ENCODE peak calls at places on chromosomes 6 and 20, in ten cellular contexts. B, L, I, Y, F, R, Z, K, O and G are unnamed samples.

GRCh38 chr20:35106827-35107380 is 14.3 kb upstream of the TRPC4AP start:
- DNase-seq in F (no peak), Y (no peak), I (no peak), R (no peak), B (no peak), L (no peak), Z (no peak), K (no peak), O (no peak), G (no peak)

GRCh38 chr6:100730581-100730980 is 150.5 kb downstream of the ASCC3 start:
- DNase-seq in K (no peak), O (no peak), R (no peak), B (no peak), F (no peak), L (no peak), Z (peak; percentile 23), I (no peak), Y (no peak), G (no peak)

GRCh38 chr6:6105472-6106036 is 98.8 kb upstream of the NRN1 start:
- DNase-seq in L (no peak), Z (peak; percentile 60), R (no peak), Y (no peak), O (no peak), B (no peak), F (no peak), I (no peak), K (peak; percentile 4), G (no peak)

GRCh38 chr6:18795726-18796125 is 408.6 kb downstream of the RNF144B start:
- DNase-seq in K (no peak), F (no peak), Y (no peak), Z (no peak), L (no peak), I (no peak), R (no peak), B (no peak), O (no peak), G (no peak)

GRCh38 chr6:33995046-33995872 is 150.6 kb downstream of the GRM4 start:
- DNase-seq in O (no peak), L (no peak), Z (no peak), B (no peak), R (peak; percentile 87), F (no peak), I (no peak), Y (no peak), K (no peak), G (no peak)

GRCh38 chr20:23195635-23196034 is 109.5 kb upstream of the CD93 start:
- DNase-seq in O (no peak), Y (no peak), L (peak; percentile 13), R (no peak), I (no peak), F (no peak), K (no peak), B (no peak), Z (no peak), G (no peak)

GRCh38 chr6:97322811-97323210 is 39.8 kb upstream of the MMS22L start:
- DNase-seq in K (no peak), F (no peak), I (peak; percentile 40), Z (no peak), Y (no peak), R (no peak), B (no peak), L (no peak), O (no peak), G (no peak)

GRCh38 chr20:64146936-64147451 is 17.3 kb upstream of the MYT1 start:
- DNase-seq in R (no peak), I (no peak), Y (no peak), B (no peak), O (no peak), F (no peak), K (no peak), Z (no peak), L (no peak), G (no peak)

GRCh38 chr6:170091000-170091638 is 199.8 kb downstream of the DLL1 start:
- DNase-seq in R (no peak), Z (no peak), F (no peak), O (no peak), I (no peak), B (no peak), L (no peak), K (no peak), Y (peak; percentile 5), G (no peak)

GRCh38 chr6:119497988-119498727 is 148.6 kb upstream of the MAN1A1 start:
- DNase-seq in O (no peak), L (no peak), Z (no peak), I (no peak), K (no peak), Y (no peak), B (no peak), R (no peak), F (no peak), G (no peak)

GRCh38 chr20:57051096-57051495 is 215.3 kb downstream of the BMP7 start:
- DNase-seq in K (no peak), Z (no peak), R (no peak), Y (no peak), F (no peak), L (no peak), B (no peak), I (no peak), O (no peak), G (no peak)

GRCh38 chr6:24581084-24581669 is 64.8 kb downstream of the KIAA0319 start:
- DNase-seq in B (peak; percentile 47), I (no peak), Z (peak; percentile 84), F (peak; percentile 77), L (no peak), O (peak; percentile 33), K (peak; percentile 60), Y (peak; percentile 80), R (no peak), G (peak; percentile 78)

GRCh38 chr6:1055015-1055921 is 256.6 kb upstream of the FOXQ1 start:
- DNase-seq in Y (no peak), B (no peak), Z (no peak), L (no peak), I (no peak), K (no peak), F (no peak), R (no peak), O (no peak), G (no peak)

GRCh38 chr6:45930419-45931059 is 85.1 kb downstream of the CLIC5 start:
- DNase-seq in B (peak; percentile 71), Y (peak; percentile 55), I (no peak), K (peak; percentile 48), R (peak; percentile 63), L (no peak), F (peak; percentile 81), Z (peak; percentile 51), O (peak; percentile 19), G (peak; percentile 72)

GRCh38 chr6:160138839-160139419 is 17.3 kb downstream of the SLC22A1 start:
- DNase-seq in R (no peak), I (no peak), L (no peak), Y (no peak), B (no peak), F (no peak), Z (no peak), O (no peak), K (no peak), G (no peak)
- TF ChIP-seq CTCF in R (no peak), I (no peak), L (no peak), Y (no peak), B (no peak), F (no peak), Z (no peak), O (no peak), K (no peak), G (no peak)

DNA sequence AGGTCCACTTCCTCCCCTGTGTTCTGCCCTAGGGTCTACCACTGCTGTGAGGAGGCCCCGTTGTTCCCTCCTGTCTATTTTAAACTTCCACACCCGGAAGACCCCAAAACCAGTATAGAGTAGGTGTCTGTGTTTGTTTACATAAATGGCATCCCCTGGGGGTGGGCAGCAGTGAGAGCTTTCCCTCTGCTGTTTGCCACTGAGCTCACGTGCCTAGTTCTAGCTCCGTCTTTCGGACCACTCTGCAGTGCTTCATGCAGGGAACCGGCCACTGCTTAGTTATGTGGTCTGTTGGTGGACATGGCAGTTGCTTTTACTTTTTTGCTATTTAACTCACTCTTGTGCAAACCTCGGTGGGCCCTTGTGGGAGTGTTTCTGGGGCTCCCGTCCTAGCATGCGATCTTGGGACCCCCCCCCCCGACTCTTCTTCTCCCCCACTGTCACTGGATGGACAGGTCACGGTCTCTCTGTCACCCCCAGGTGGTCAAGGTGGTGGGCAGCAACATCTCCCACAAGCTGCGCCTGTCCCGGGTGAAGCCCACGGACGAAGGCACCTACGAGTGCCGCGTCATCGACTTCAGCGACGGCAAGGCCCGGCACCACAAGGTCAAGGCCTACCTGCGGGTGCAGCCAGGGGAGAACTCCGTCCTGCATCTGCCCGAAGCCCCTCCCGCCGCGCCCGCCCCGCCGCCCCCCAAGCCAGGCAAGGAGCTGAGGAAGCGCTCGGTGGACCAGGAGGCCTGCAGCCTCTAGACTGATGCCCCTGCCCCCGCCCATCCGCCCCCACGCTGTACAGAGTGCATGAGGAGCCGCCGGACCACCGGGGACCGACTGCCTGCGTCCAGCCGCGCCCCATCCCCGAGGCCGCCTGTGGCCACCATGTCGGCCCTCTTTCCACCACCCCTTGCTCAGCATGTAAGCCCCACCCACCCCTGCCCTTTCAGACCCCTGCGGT is 40.9 kb downstream of the VSTM2L start:
- DNase-seq in B (no peak), O (no peak), Z (no peak), F (no peak), R (no peak), I (no peak), K (no peak), Y (no peak), L (no peak), G (no peak)
- TF ChIP-seq CTCF in B (no peak), O (no peak), Z (no peak), F (no peak), R (no peak), I (no peak), K (no peak), Y (no peak), L (no peak), G (no peak)

DNA sequence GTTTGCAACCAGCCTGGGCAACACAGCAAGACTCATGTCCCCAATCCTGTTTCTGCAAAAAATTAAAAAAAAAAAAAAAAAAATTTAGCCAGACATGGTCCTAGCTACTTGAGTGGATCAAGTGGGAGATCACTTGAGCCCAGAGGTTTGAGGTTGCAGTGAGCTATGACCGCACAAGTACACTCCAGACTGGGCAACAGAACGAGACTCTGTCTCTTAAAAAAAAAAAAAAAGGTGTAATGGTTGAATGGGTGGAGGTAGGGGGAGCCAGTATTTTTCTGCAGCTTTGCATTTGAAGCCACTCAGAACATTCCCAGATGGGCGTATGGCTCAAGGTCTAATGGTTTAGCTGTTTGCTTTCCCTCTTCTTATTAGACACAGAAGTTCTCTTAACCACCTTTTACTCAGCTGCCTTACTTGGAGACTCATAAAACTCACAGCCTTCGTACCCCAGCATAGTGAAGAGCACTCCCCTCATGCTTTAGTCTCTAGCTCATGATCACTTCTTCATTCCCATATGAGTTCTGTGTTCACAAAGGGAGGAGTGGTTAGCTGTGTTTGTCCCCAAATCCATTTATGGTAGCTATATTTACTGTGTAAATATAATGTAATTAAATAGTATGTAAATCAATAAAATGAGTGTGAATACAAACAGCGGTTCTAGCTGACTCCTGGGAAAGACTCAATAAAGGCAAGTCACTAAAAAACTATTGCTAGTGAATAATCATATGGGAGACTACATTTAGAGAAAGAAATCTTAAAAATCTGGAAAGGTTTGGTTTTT is 9.0 kb downstream of the FKBP1A start:
- DNase-seq in I (no peak), O (no peak), Z (no peak), K (no peak), Y (no peak), L (no peak), F (no peak), R (no peak), B (no peak), G (no peak)
- TF ChIP-seq CTCF in I (no peak), O (no peak), Z (no peak), K (no peak), Y (no peak), L (no peak), F (no peak), R (no peak), B (no peak), G (no peak)

GRCh38 chr6:41275489-41275888 is 11.0 kb downstream of the TREM1 start:
- DNase-seq in O (no peak), I (no peak), K (no peak), L (no peak), Y (no peak), Z (no peak), B (no peak), F (no peak), R (no peak), G (no peak)
- TF ChIP-seq CTCF in O (no peak), I (no peak), K (no peak), L (no peak), Y (no peak), Z (no peak), B (no peak), F (no peak), R (no peak), G (no peak)